ENCODE peak calls at places on chromosomes 12 and 14, in four cellular contexts. Y, E, B and J are unnamed samples.

GRCh38 chr12:73678335-73678734 is 859.3 kb upstream of the ATXN7L3B start:
- DNase-seq in E (no peak), B (no peak), Y (no peak), J (no peak)

GRCh38 chr12:24152270-24152669 is 202.8 kb upstream of the SOX5 start:
- DNase-seq in Y (no peak), E (no peak), B (no peak), J (no peak)

GRCh38 chr12:132675753-132676152 is 11.4 kb downstream of the POLE start:
- DNase-seq in Y (no peak), B (no peak), E (no peak), J (no peak)

GRCh38 chr12:99259040-99259934 is 388.3 kb upstream of the GARIN6 start:
- DNase-seq in E (no peak), Y (no peak), B (no peak), J (no peak)

GRCh38 chr12:92199846-92200576 is 54.4 kb upstream of the BTG1 start:
- DNase-seq in Y (no peak), E (no peak), B (no peak), J (no peak)

GRCh38 chr12:77751939-77752338 is 78.8 kb upstream of the NAV3 start:
- DNase-seq in B (no peak), E (no peak), Y (no peak), J (no peak)

GRCh38 chr12:109761631-109761950 is 48.0 kb downstream of the FAM222A start:
- DNase-seq in B (no peak), E (no peak), Y (peak), J (no peak)

GRCh38 chr14:101125719-101126375 is 222.3 kb upstream of the RTL1 start:
- DNase-seq in B (no peak), E (no peak), Y (peak), J (peak)

GRCh38 chr14:89720741-89721315 is 233.7 kb downstream of the EFCAB11 start:
- DNase-seq in E (no peak), Y (peak), B (peak), J (no peak)

GRCh38 chr12:26853303-26854027 is 20.5 kb upstream of the ITPR2 start:
- DNase-seq in E (peak), Y (peak), B (peak), J (no peak)

GRCh38 chr14:73188501-73188903 is 48.8 kb upstream of the PAPLN start:
- DNase-seq in B (no peak), Y (no peak), E (no peak), J (no peak)

GRCh38 chr14:33432407-33433023 is 493.8 kb downstream of the NPAS3 start:
- DNase-seq in B (no peak), E (no peak), Y (no peak), J (no peak)

GRCh38 chr12:64253356-64253755 is 31.3 kb upstream of the KICS2 start:
- DNase-seq in Y (no peak), B (no peak), E (no peak), J (no peak)

GRCh38 chr14:69839017-69839416 is 40.2 kb upstream of the SMOC1 start:
- DNase-seq in Y (no peak), E (no peak), B (no peak), J (no peak)

GRCh38 chr12:29681370-29681769 is 102.4 kb downstream of the TMTC1 start:
- DNase-seq in E (no peak), Y (no peak), B (no peak), J (no peak)

GRCh38 chr14:34465069-34465859 is 3.2 kb upstream of the SPTSSA start:
- DNase-seq in Y (no peak), B (no peak), E (no peak), J (no peak)

GRCh38 chr12:105882404-105882803 is 256.4 kb downstream of the NUAK1 start:
- DNase-seq in Y (no peak), B (no peak), E (peak), J (no peak)

GRCh38 chr14:80809663-80810062 is 131.9 kb downstream of the CEP128 start:
- DNase-seq in B (no peak), Y (no peak), E (no peak), J (no peak)

DNA sequence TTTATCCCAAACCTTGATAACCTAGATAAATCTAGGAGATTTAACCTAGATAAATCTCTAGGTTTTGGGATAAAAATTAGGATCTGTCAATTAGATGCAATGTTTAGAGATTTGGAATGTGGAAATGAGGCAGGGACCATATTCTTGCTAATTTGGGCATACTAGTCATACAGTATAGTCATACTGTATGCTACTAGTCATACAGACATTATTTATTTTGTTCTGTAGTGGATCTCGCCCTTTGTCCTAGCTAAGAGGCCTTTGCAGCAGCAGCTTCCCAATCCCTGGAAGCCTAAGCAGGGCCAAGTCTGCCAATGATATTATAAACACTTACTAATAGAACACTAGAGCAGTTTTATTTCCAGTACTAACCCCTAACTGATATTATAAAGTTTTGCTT is 136.4 kb downstream of the CEP128 start:
- DNase-seq in B (no peak), Y (no peak), E (no peak), J (no peak)
- H3K4me3 ChIP-seq in B (no peak), Y (no peak), E (no peak), J (no peak)

DNA sequence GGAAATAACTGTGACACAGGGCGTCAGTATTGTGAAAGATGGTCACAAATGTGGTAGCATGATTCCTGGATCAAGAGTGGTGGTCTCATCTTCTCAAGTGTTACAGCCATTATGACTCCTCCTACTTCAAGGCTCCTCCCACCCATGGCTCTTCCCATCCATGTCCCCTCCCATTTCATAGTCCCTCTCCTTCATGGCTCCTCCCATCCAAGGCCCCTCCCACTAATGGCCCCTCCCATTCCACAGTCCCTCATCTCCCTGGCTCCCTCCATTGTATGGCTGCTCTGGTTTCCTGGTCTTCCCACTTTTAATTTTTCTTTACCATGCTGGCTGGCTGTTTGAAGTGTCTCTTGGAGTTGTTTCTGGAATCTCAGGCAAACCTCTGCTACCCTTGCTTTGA is 1375.2 kb upstream of the TMEM132C start:
- DNase-seq in E (no peak), Y (no peak), B (no peak), J (peak)
- H3K4me3 ChIP-seq in E (no peak), Y (no peak), B (no peak), J (no peak)

GRCh38 chr14:21309238-21309636 is 29.4 kb downstream of the RPGRIP1 start:
- DNase-seq in E (no peak), B (no peak), Y (no peak), J (no peak)

GRCh38 chr14:21308132-21308478 is 28.2 kb downstream of the RPGRIP1 start:
- DNase-seq in B (no peak), E (no peak), Y (no peak), J (no peak)

GRCh38 chr14:21309956-21310355 is 30.1 kb downstream of the RPGRIP1 start:
- DNase-seq in B (no peak), E (no peak), Y (no peak), J (no peak)

GRCh38 chr14:21307641-21308040 is 27.8 kb downstream of the RPGRIP1 start:
- DNase-seq in Y (no peak), B (no peak), E (no peak), J (no peak)

GRCh38 chr14:21308479-21309237 is 28.8 kb downstream of the RPGRIP1 start:
- DNase-seq in E (peak), B (peak), Y (peak), J (peak)
- H3K4me3 ChIP-seq in E (peak), B (peak), Y (peak), J (peak)

GRCh38 chr12:6863586-6864321 is 3.6 kb upstream of the TPI1 start:
- DNase-seq in Y (no peak), B (no peak), E (no peak), J (no peak)

GRCh38 chr12:6867407-6868210 is at the start of gene TPI1:
- DNase-seq in E (peak), Y (peak), B (peak), J (peak)

GRCh38 chr12:6866920-6867406 is 368 bp upstream of the TPI1 start:
- DNase-seq in Y (peak), E (no peak), B (no peak), J (no peak)

GRCh38 chr12:6868211-6869048 is 1.1 kb downstream of the TPI1 start:
- DNase-seq in Y (no peak), B (no peak), E (no peak), J (no peak)

GRCh38 chr12:6866163-6866919 is 990 bp upstream of the TPI1 start:
- DNase-seq in B (no peak), Y (no peak), E (no peak), J (no peak)
- H3K4me3 ChIP-seq in B (peak), Y (peak), E (peak), J (peak)

DNA sequence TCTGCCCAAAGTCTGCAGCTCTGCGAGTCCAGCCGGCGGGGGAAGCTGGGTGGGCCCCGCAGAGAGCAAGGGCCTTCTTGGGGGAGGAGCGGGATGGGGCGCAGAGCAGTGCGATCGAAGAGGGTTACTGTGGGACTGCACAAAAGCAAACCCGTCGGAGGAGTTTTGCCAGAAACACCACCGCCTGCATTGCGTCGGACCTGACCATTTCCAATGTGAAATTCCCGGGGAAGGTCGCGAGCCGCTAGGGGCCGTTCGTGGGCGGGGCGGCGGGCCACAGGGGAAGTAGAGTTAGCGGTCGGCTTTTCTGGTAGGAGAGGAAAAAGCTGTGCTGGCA is 340 bp upstream of the KCNA1 start:
- DNase-seq in E (no peak), B (peak), Y (no peak), J (no peak)
- H3K4me3 ChIP-seq in E (peak), B (peak), Y (peak), J (peak)

DNA sequence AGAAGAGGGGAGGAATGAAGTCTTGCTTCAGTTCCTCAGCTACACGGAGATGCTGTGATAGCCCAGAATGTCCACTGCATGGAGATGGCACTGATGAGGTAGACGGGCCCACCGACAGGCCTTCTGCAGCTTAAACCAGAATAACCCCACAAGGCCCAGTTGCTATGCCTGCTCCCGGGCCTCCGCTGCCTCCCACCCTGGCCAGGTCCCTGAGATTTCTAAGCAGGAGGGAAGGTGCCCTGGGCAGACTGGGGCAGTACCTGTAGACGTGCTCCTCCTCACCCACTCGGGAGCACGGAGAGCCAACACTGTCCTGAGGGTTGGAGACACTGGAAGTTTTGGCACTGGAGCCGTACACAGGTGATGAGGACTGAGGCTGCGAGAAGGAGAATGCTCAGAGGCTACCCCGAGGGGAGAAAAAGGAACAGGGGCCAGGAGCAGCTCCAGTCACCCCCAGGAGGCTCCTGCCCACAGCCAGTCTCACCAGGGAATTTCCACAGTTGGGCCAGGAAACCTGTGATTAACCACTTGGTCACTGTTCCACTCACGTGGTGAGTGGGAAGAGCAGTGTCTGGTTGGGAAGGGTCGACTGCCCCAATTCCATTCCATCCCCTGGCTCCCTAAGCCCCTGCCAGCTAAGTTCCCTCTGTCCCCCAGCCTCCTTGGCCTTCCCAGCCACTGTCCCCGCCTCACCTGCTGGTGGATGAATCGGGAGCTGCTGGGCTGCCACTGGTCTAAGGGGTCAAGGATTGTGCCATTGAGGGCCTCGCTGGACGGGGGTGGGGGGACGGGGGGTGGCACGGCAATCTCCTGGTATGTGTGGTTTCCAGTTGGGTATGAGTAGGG is 22.8 kb upstream of the RPLP0 start:
- DNase-seq in E (no peak), Y (no peak), B (no peak), J (no peak)
- H3K4me3 ChIP-seq in E (no peak), Y (peak), B (no peak), J (no peak)